ENCODE peak calls at places on chromosomes 1 and 21, in five cellular contexts. M, H, C, K and P are unnamed samples.

GRCh38 chr21:36422279-36423098 is 37.3 kb downstream of the CHAF1B start:
- DNase-seq in H (peak; percentile 75), K (no peak), C (peak; percentile 64), M (peak; percentile 20), P (no peak)

GRCh38 chr1:233025156-233025555 is 74.7 kb downstream of the NTPCR start:
- DNase-seq in M (no peak), K (no peak), C (peak; percentile 77), H (no peak), P (no peak)

GRCh38 chr1:22412932-22413727 is 38.5 kb upstream of the ZBTB40 start:
- DNase-seq in C (peak; percentile 69), M (no peak), H (no peak), K (no peak), P (no peak)

GRCh38 chr1:87478231-87478630 is 149.6 kb downstream of the LMO4 start:
- DNase-seq in H (no peak), K (no peak), C (peak; percentile 26), M (peak; percentile 46), P (no peak)

GRCh38 chr1:184021666-184022198 is 15.8 kb downstream of the COLGALT2 start:
- DNase-seq in M (no peak), C (no peak), H (no peak), K (no peak), P (no peak)

GRCh38 chr1:16162163-16162822 is 6.4 kb upstream of the EPHA2 start:
- DNase-seq in H (peak; percentile 73), K (no peak), M (no peak), C (no peak), P (no peak)

GRCh38 chr21:44378646-44379581 is 25.5 kb downstream of the TRPM2 start:
- DNase-seq in H (peak; percentile 62), M (no peak), C (no peak), K (no peak), P (peak; percentile 65)

GRCh38 chr1:11299225-11299574 is 26.2 kb downstream of the UBIAD1 start:
- DNase-seq in K (no peak), M (no peak), H (no peak), C (no peak), P (no peak)

GRCh38 chr1:20160034-20160433 is 20.9 kb downstream of the PLA2G2F start:
- DNase-seq in M (no peak), C (no peak), H (no peak), K (no peak), P (no peak)

GRCh38 chr1:228259951-228260350 is 52.1 kb downstream of the OBSCN start:
- DNase-seq in H (no peak), K (no peak), M (no peak), C (no peak), P (no peak)

GRCh38 chr1:10399487-10399917 is 638 bp downstream of the PGD start:
- DNase-seq in K (peak; percentile 66), M (peak; percentile 21), H (peak; percentile 82), C (no peak), P (no peak)

GRCh38 chr1:8435569-8436071 is 117.7 kb downstream of the SLC45A1 start:
- DNase-seq in M (no peak), K (no peak), C (no peak), H (no peak), P (no peak)

GRCh38 chr1:26996024-26996423 is 2.5 kb downstream of the TRNP1 start:
- DNase-seq in M (no peak), K (no peak), C (no peak), H (no peak), P (no peak)

GRCh38 chr1:10635385-10635896 is 160.7 kb downstream of the PEX14 start:
- DNase-seq in C (no peak), M (no peak), H (no peak), K (peak; percentile 86), P (no peak)

GRCh38 chr1:198291036-198291435 is 134.2 kb downstream of the NEK7 start:
- DNase-seq in M (no peak), K (no peak), H (no peak), C (no peak), P (no peak)

GRCh38 chr1:47871799-47872353 is 125.3 kb downstream of the TRABD2B start:
- DNase-seq in H (no peak), C (peak; percentile 19), M (no peak), K (no peak), P (no peak)

GRCh38 chr1:1599030-1599916 is 662 bp downstream of the FNDC10 start:
- DNase-seq in H (no peak), M (no peak), C (no peak), K (no peak), P (no peak)

GRCh38 chr21:25179116-25179515 is 428.2 kb downstream of the MRPL39 start:
- DNase-seq in C (no peak), K (no peak), H (no peak), M (no peak), P (no peak)

GRCh38 chr1:175317309-175317708 is 124.7 kb upstream of the KIAA0040 start:
- DNase-seq in C (peak; percentile 13), K (no peak), H (no peak), M (peak; percentile 40), P (no peak)

GRCh38 chr1:198244772-198245171 is 88.0 kb downstream of the NEK7 start:
- DNase-seq in M (no peak), K (no peak), C (no peak), H (no peak), P (no peak)

DNA sequence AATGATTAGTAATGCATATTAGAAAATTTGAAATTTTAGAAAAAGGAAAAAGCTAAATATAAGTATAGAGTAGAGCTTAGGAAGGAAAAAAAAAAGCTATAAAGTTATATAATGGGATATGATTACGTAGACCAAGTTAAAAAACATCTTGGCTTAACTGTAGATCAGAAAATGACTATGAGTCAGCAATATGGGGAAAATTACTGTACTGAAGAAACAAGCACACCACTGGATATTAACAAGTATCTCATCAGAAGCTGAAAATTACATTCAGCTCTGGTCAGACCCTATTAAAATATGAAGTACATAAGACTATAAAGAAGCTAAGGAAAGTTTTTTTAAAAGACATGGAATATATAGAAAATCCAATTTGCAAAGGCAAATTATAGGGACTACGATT is 19.5 kb downstream of the DNAJC8 start:
- DNase-seq in H (no peak), K (no peak), M (no peak), C (no peak), P (no peak)
- H3K27ac ChIP-seq in H (no peak overlapping the region), K (no peak overlapping the region), M (no peak overlapping the region), C (no peak overlapping the region), P (no peak overlapping the region)

DNA sequence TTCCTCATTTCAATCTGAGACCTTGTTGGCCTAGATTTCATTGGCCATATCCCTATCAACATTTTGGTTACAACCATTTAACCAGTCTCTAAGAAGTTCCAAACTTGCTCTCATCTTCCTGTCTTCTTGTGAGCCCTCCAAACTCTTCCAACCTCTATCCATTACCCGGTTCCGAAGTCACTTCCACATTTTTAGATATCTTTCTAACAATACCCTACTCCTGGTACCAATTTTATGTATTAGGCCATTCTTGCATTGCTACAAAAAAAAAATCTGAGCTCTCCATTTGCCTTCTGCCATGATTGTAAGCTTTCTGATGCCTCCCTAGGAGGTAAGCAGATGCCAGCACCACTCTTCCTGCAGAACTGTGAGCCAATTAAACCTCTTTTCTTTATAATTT is 91.5 kb upstream of the ARTN start:
- DNase-seq in M (no peak), K (no peak), H (no peak), C (no peak), P (no peak)
- H3K27ac ChIP-seq in M (no peak overlapping the region), K (no peak overlapping the region), H (no peak overlapping the region), C (no peak overlapping the region), P (no peak overlapping the region)

DNA sequence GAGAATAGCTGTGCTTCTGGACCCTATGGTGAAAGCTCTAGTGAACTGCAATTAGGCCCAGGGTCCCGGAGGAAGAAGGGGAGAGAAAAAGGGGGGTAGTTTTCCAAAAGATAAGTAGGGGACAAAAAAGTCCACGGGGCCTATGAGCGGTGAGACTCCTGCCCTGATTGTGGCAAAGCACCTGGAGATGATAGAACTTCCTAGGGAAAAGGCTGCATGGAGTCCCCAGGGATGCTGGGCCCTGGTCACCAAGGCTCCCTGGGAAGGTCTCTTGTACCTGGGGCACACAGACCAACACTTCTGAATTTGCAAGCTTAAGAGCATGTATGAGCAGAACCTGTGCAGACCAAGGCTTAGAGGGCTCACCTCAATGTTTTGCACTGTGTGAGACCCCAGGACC is 5.4 kb upstream of the SHISA4 start:
- DNase-seq in M (no peak), K (no peak), C (no peak), H (no peak), P (no peak)
- H3K27ac ChIP-seq in M (no peak overlapping the region), K (peak overlapping the region; percentile 41), C (peak overlapping the region; percentile 40), H (no peak overlapping the region), P (no peak overlapping the region)

GRCh38 chr1:59116920-59117542 is 179.9 kb upstream of the FGGY start:
- DNase-seq in H (no peak), M (no peak), C (no peak), K (no peak), P (no peak)
- H3K27ac ChIP-seq in H (no peak overlapping the region), M (no peak overlapping the region), C (no peak overlapping the region), K (no peak overlapping the region), P (no peak overlapping the region)

GRCh38 chr1:118116909-118117308 is 68.1 kb downstream of the SPAG17 start:
- DNase-seq in H (no peak), M (no peak), C (no peak), K (no peak), P (no peak)

GRCh38 chr1:118116401-118116800 is 68.6 kb downstream of the SPAG17 start:
- DNase-seq in K (no peak), C (no peak), H (no peak), M (peak; percentile 58), P (no peak)

GRCh38 chr1:118113261-118113660 is 71.8 kb downstream of the SPAG17 start:
- DNase-seq in K (no peak), H (no peak), C (no peak), M (no peak), P (no peak)

GRCh38 chr1:118117521-118117920 is 67.5 kb downstream of the SPAG17 start:
- DNase-seq in C (no peak), M (no peak), H (no peak), K (no peak), P (no peak)

GRCh38 chr1:118115567-118116272 is 69.3 kb downstream of the SPAG17 start:
- DNase-seq in C (no peak), K (no peak), M (no peak), H (no peak), P (no peak)
- H3K27ac ChIP-seq in C (no peak overlapping the region), K (no peak overlapping the region), M (no peak overlapping the region), H (no peak overlapping the region), P (no peak overlapping the region)

DNA sequence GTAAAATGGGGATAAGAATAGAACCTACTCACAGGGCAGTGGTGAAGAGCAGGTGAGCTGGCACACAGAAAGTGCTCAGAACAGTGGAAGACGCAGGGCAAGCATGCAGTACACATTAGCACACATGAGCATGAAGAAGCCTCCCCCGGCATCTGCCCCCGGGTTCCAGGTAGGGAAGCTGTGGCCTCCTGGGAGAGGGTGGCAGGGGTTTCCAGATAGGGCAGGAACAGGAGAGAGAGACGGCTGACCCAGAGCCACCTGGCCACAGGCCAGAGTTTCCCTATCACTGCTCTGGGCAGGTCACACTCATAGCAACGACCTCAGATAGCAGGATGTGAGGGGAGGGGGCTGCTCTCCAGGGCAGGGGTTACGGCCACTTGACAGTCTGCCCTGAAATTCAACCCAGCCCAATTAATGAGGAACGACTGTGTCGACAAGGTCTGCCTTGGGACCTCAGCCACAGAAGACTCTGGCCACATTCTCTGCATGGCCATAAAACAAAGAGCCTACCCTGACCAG is 36.6 kb downstream of the GLIS1 start:
- DNase-seq in C (no peak), H (peak; percentile 45), K (no peak), M (no peak), P (no peak)
- H3K27ac ChIP-seq in C (no peak overlapping the region), H (no peak overlapping the region), K (no peak overlapping the region), M (no peak overlapping the region), P (no peak overlapping the region)